ENCODE peak calls at places on chromosome 13, in nine cellular contexts. One of them, this sample, is unnamed.

GRCh38 chr13:69970521-69970920 is 137.1 kb upstream of the ATXN8OS start:
- DNase-seq in heart left ventricle: no peak
- DNase-seq in hepatocyte: peak
- DNase-seq in H9: peak
- DNase-seq in CD8-positive, alpha-beta T cell: no peak
- DNase-seq in caudate nucleus: no peak
- DNase-seq in dorsolateral prefrontal cortex: no peak
- DNase-seq in IMR-90: no peak
- DNase-seq in body of pancreas: no peak
- DNase-seq in this sample: no peak

GRCh38 chr13:111514646-111515617 is 194.5 kb downstream of the TEX29 start:
- DNase-seq in heart left ventricle: no peak
- DNase-seq in hepatocyte: no peak
- DNase-seq in H9: no peak
- DNase-seq in CD8-positive, alpha-beta T cell: no peak
- DNase-seq in caudate nucleus: no peak
- DNase-seq in dorsolateral prefrontal cortex: no peak
- DNase-seq in IMR-90: no peak
- DNase-seq in body of pancreas: no peak
- DNase-seq in this sample: no peak

GRCh38 chr13:85693889-85694511 is 105.2 kb downstream of the SLITRK6 start:
- DNase-seq in heart left ventricle: no peak
- DNase-seq in hepatocyte: peak
- DNase-seq in H9: no peak
- DNase-seq in CD8-positive, alpha-beta T cell: no peak
- DNase-seq in caudate nucleus: no peak
- DNase-seq in dorsolateral prefrontal cortex: no peak
- DNase-seq in IMR-90: peak
- DNase-seq in body of pancreas: no peak
- DNase-seq in this sample: no peak

GRCh38 chr13:91459485-91459884 is 61.1 kb downstream of the GPC5 start:
- DNase-seq in heart left ventricle: no peak
- DNase-seq in hepatocyte: no peak
- DNase-seq in H9: no peak
- DNase-seq in CD8-positive, alpha-beta T cell: no peak
- DNase-seq in caudate nucleus: no peak
- DNase-seq in dorsolateral prefrontal cortex: no peak
- DNase-seq in IMR-90: no peak
- DNase-seq in body of pancreas: no peak
- DNase-seq in this sample: no peak

GRCh38 chr13:60448907-60449510 is 52.0 kb downstream of the TDRD3 start:
- DNase-seq in heart left ventricle: no peak
- DNase-seq in hepatocyte: peak
- DNase-seq in H9: no peak
- DNase-seq in CD8-positive, alpha-beta T cell: no peak
- DNase-seq in caudate nucleus: no peak
- DNase-seq in dorsolateral prefrontal cortex: no peak
- DNase-seq in IMR-90: peak
- DNase-seq in body of pancreas: no peak
- DNase-seq in this sample: no peak

GRCh38 chr13:49585220-49586157 is at the start of gene RCBTB1:
- DNase-seq in heart left ventricle: peak
- DNase-seq in hepatocyte: peak
- DNase-seq in H9: peak
- DNase-seq in CD8-positive, alpha-beta T cell: peak
- DNase-seq in caudate nucleus: peak
- DNase-seq in dorsolateral prefrontal cortex: peak
- DNase-seq in IMR-90: peak
- DNase-seq in body of pancreas: peak
- DNase-seq in this sample: peak

GRCh38 chr13:113258655-113259054 is 38.4 kb upstream of the LAMP1 start:
- DNase-seq in heart left ventricle: no peak
- DNase-seq in hepatocyte: no peak
- DNase-seq in H9: no peak
- DNase-seq in CD8-positive, alpha-beta T cell: no peak
- DNase-seq in caudate nucleus: no peak
- DNase-seq in dorsolateral prefrontal cortex: no peak
- DNase-seq in IMR-90: no peak
- DNase-seq in body of pancreas: no peak
- DNase-seq in this sample: no peak

GRCh38 chr13:107669356-107669755 is 546.0 kb downstream of the LIG4 start:
- DNase-seq in heart left ventricle: no peak
- DNase-seq in hepatocyte: no peak
- DNase-seq in H9: no peak
- DNase-seq in CD8-positive, alpha-beta T cell: no peak
- DNase-seq in caudate nucleus: no peak
- DNase-seq in dorsolateral prefrontal cortex: no peak
- DNase-seq in IMR-90: peak
- DNase-seq in body of pancreas: no peak
- DNase-seq in this sample: no peak

GRCh38 chr13:105273665-105274222 is 1261.7 kb downstream of the EFNB2 start:
- DNase-seq in heart left ventricle: no peak
- DNase-seq in hepatocyte: no peak
- DNase-seq in H9: no peak
- DNase-seq in CD8-positive, alpha-beta T cell: no peak
- DNase-seq in caudate nucleus: no peak
- DNase-seq in dorsolateral prefrontal cortex: no peak
- DNase-seq in IMR-90: no peak
- DNase-seq in body of pancreas: no peak
- DNase-seq in this sample: no peak

GRCh38 chr13:97490702-97491307 is 56.8 kb downstream of the RAP2A start:
- DNase-seq in heart left ventricle: no peak
- DNase-seq in hepatocyte: no peak
- DNase-seq in H9: no peak
- DNase-seq in CD8-positive, alpha-beta T cell: no peak
- DNase-seq in caudate nucleus: no peak
- DNase-seq in dorsolateral prefrontal cortex: no peak
- DNase-seq in IMR-90: no peak
- DNase-seq in body of pancreas: no peak
- DNase-seq in this sample: no peak

GRCh38 chr13:20383058-20383457 is 142.6 kb downstream of the CRYL1 start:
- DNase-seq in heart left ventricle: no peak
- DNase-seq in hepatocyte: no peak
- DNase-seq in H9: no peak
- DNase-seq in CD8-positive, alpha-beta T cell: no peak
- DNase-seq in caudate nucleus: no peak
- DNase-seq in dorsolateral prefrontal cortex: no peak
- DNase-seq in IMR-90: no peak
- DNase-seq in body of pancreas: no peak
- DNase-seq in this sample: no peak

GRCh38 chr13:40992678-40993077 is 26.4 kb downstream of the ELF1 start:
- DNase-seq in heart left ventricle: no peak
- DNase-seq in hepatocyte: no peak
- DNase-seq in H9: no peak
- DNase-seq in CD8-positive, alpha-beta T cell: no peak
- DNase-seq in caudate nucleus: no peak
- DNase-seq in dorsolateral prefrontal cortex: no peak
- DNase-seq in IMR-90: no peak
- DNase-seq in body of pancreas: no peak
- DNase-seq in this sample: no peak

GRCh38 chr13:73910733-73911132 is 223.5 kb downstream of the KLF12 start:
- DNase-seq in heart left ventricle: no peak
- DNase-seq in hepatocyte: no peak
- DNase-seq in H9: no peak
- DNase-seq in CD8-positive, alpha-beta T cell: no peak
- DNase-seq in caudate nucleus: no peak
- DNase-seq in dorsolateral prefrontal cortex: no peak
- DNase-seq in IMR-90: no peak
- DNase-seq in body of pancreas: no peak
- DNase-seq in this sample: no peak

GRCh38 chr13:73914119-73914518 is 220.1 kb downstream of the KLF12 start:
- DNase-seq in heart left ventricle: no peak
- DNase-seq in hepatocyte: no peak
- DNase-seq in H9: no peak
- DNase-seq in CD8-positive, alpha-beta T cell: no peak
- DNase-seq in caudate nucleus: no peak
- DNase-seq in dorsolateral prefrontal cortex: no peak
- DNase-seq in IMR-90: no peak
- DNase-seq in body of pancreas: no peak
- DNase-seq in this sample: no peak

GRCh38 chr13:73908809-73909208 is 225.4 kb downstream of the KLF12 start:
- DNase-seq in heart left ventricle: no peak
- DNase-seq in hepatocyte: no peak
- DNase-seq in H9: no peak
- DNase-seq in CD8-positive, alpha-beta T cell: no peak
- DNase-seq in caudate nucleus: no peak
- DNase-seq in dorsolateral prefrontal cortex: no peak
- DNase-seq in IMR-90: no peak
- DNase-seq in body of pancreas: no peak
- DNase-seq in this sample: no peak

GRCh38 chr13:73918691-73919090 is 215.5 kb downstream of the KLF12 start:
- DNase-seq in heart left ventricle: no peak
- DNase-seq in hepatocyte: no peak
- DNase-seq in H9: no peak
- DNase-seq in CD8-positive, alpha-beta T cell: no peak
- DNase-seq in caudate nucleus: no peak
- DNase-seq in dorsolateral prefrontal cortex: no peak
- DNase-seq in IMR-90: no peak
- DNase-seq in body of pancreas: no peak
- DNase-seq in this sample: no peak

GRCh38 chr13:73913043-73913740 is 221.0 kb downstream of the KLF12 start:
- DNase-seq in heart left ventricle: no peak
- DNase-seq in hepatocyte: no peak
- DNase-seq in H9: no peak
- DNase-seq in CD8-positive, alpha-beta T cell: no peak
- DNase-seq in caudate nucleus: no peak
- DNase-seq in dorsolateral prefrontal cortex: no peak
- DNase-seq in IMR-90: peak
- DNase-seq in body of pancreas: no peak
- DNase-seq in this sample: no peak
- H3K27ac ChIP-seq in heart left ventricle: no peak
- H3K27ac ChIP-seq in hepatocyte: peak
- H3K27ac ChIP-seq in H9: no peak
- H3K27ac ChIP-seq in CD8-positive, alpha-beta T cell: no peak
- H3K27ac ChIP-seq in caudate nucleus: no peak
- H3K27ac ChIP-seq in dorsolateral prefrontal cortex: no peak
- H3K27ac ChIP-seq in IMR-90: no peak
- H3K27ac ChIP-seq in body of pancreas: no peak
- H3K27ac ChIP-seq in this sample: no peak

GRCh38 chr13:27405521-27406134 is 18.8 kb upstream of the GTF3A start:
- DNase-seq in heart left ventricle: no peak
- DNase-seq in hepatocyte: no peak
- DNase-seq in H9: no peak
- DNase-seq in CD8-positive, alpha-beta T cell: no peak
- DNase-seq in caudate nucleus: no peak
- DNase-seq in dorsolateral prefrontal cortex: no peak
- DNase-seq in IMR-90: no peak
- DNase-seq in body of pancreas: no peak
- DNase-seq in this sample: no peak

GRCh38 chr13:27403252-27403678 is 21.2 kb upstream of the GTF3A start:
- DNase-seq in heart left ventricle: no peak
- DNase-seq in hepatocyte: peak
- DNase-seq in H9: no peak
- DNase-seq in CD8-positive, alpha-beta T cell: no peak
- DNase-seq in caudate nucleus: no peak
- DNase-seq in dorsolateral prefrontal cortex: no peak
- DNase-seq in IMR-90: peak
- DNase-seq in body of pancreas: peak
- DNase-seq in this sample: no peak

GRCh38 chr13:27404680-27405079 is 19.7 kb upstream of the GTF3A start:
- DNase-seq in heart left ventricle: no peak
- DNase-seq in hepatocyte: no peak
- DNase-seq in H9: no peak
- DNase-seq in CD8-positive, alpha-beta T cell: no peak
- DNase-seq in caudate nucleus: no peak
- DNase-seq in dorsolateral prefrontal cortex: no peak
- DNase-seq in IMR-90: no peak
- DNase-seq in body of pancreas: peak
- DNase-seq in this sample: no peak

GRCh38 chr13:27406178-27406939 is 18.1 kb upstream of the GTF3A start:
- DNase-seq in heart left ventricle: no peak
- DNase-seq in hepatocyte: peak
- DNase-seq in H9: no peak
- DNase-seq in CD8-positive, alpha-beta T cell: no peak
- DNase-seq in caudate nucleus: no peak
- DNase-seq in dorsolateral prefrontal cortex: no peak
- DNase-seq in IMR-90: peak
- DNase-seq in body of pancreas: peak
- DNase-seq in this sample: peak

GRCh38 chr13:27403727-27404385 is 20.6 kb upstream of the GTF3A start:
- DNase-seq in heart left ventricle: no peak
- DNase-seq in hepatocyte: peak
- DNase-seq in H9: no peak
- DNase-seq in CD8-positive, alpha-beta T cell: no peak
- DNase-seq in caudate nucleus: no peak
- DNase-seq in dorsolateral prefrontal cortex: no peak
- DNase-seq in IMR-90: no peak
- DNase-seq in body of pancreas: peak
- DNase-seq in this sample: no peak
- H3K27ac ChIP-seq in heart left ventricle: no peak
- H3K27ac ChIP-seq in hepatocyte: peak
- H3K27ac ChIP-seq in H9: no peak
- H3K27ac ChIP-seq in CD8-positive, alpha-beta T cell: no peak
- H3K27ac ChIP-seq in caudate nucleus: peak
- H3K27ac ChIP-seq in dorsolateral prefrontal cortex: no peak
- H3K27ac ChIP-seq in IMR-90: no peak
- H3K27ac ChIP-seq in body of pancreas: peak
- H3K27ac ChIP-seq in this sample: no peak

DNA sequence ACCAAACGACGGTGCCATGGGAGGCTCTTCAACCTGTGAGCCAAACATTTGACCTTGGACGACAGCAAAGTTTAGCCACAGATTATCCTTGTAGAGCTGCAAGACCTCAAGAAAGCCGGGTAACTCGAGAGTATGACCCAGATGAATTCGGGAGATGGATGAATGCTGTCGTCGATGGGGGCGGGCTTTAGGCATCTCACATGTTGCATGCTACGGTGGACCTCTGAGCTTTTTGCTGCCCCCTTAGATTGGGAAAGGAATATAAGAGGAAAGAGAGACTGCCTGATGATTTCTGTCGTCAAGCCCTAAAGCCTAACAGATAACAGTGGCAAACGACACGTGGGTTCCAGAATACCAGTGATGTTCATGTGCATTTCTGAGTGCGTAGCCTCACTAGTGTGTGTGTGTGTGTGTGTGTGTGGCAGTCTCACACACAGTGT is 716 bp upstream of the ABCC4 start:
- DNase-seq in heart left ventricle: no peak
- DNase-seq in hepatocyte: no peak
- DNase-seq in H9: no peak
- DNase-seq in CD8-positive, alpha-beta T cell: no peak
- DNase-seq in caudate nucleus: no peak
- DNase-seq in dorsolateral prefrontal cortex: no peak
- DNase-seq in IMR-90: no peak
- DNase-seq in body of pancreas: no peak
- DNase-seq in this sample: peak
- H3K27ac ChIP-seq in heart left ventricle: peak
- H3K27ac ChIP-seq in hepatocyte: peak
- H3K27ac ChIP-seq in H9: no peak
- H3K27ac ChIP-seq in CD8-positive, alpha-beta T cell: no peak
- H3K27ac ChIP-seq in caudate nucleus: peak
- H3K27ac ChIP-seq in dorsolateral prefrontal cortex: no peak
- H3K27ac ChIP-seq in IMR-90: peak
- H3K27ac ChIP-seq in body of pancreas: peak
- H3K27ac ChIP-seq in this sample: peak

DNA sequence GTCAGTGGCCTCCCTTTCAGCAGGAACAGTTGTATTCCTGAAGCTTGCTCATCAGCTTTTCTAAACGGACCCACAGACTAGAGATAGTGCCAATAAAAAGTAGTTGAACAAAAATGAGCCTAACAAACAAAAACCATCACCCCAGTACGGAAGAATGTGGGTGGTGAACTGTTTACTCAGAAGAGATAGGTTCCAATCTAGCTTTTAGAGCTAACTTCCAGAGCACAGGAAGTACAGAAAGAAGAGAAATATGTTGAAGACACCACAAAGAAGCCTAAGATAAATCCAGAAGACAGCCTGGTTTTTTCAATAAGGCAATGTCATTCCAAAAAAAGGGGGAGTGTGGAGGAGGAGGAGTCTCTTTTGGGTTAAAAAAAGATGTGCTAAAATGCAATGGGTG is 2.8 kb upstream of the LMO7 start:
- DNase-seq in heart left ventricle: no peak
- DNase-seq in hepatocyte: no peak
- DNase-seq in H9: no peak
- DNase-seq in CD8-positive, alpha-beta T cell: no peak
- DNase-seq in caudate nucleus: no peak
- DNase-seq in dorsolateral prefrontal cortex: no peak
- DNase-seq in IMR-90: peak
- DNase-seq in body of pancreas: no peak
- DNase-seq in this sample: no peak
- H3K27ac ChIP-seq in heart left ventricle: no peak
- H3K27ac ChIP-seq in hepatocyte: peak
- H3K27ac ChIP-seq in H9: no peak
- H3K27ac ChIP-seq in CD8-positive, alpha-beta T cell: no peak
- H3K27ac ChIP-seq in caudate nucleus: no peak
- H3K27ac ChIP-seq in dorsolateral prefrontal cortex: no peak
- H3K27ac ChIP-seq in IMR-90: peak
- H3K27ac ChIP-seq in body of pancreas: no peak
- H3K27ac ChIP-seq in this sample: no peak

This sample was measured in adrenal gland.